ENCODE peak calls at places on chromosomes 7 and 10, in eight cellular contexts. One of them, this sample, is unnamed.

GRCh38 chr10:125521721-125522680 is 161.0 kb downstream of the TEX36 start:
- DNase-seq in body of pancreas: peak
- DNase-seq in endothelial cell: peak
- DNase-seq in ovary: no peak
- DNase-seq in AG09309: no peak
- DNase-seq in colonic mucosa: no peak
- DNase-seq in pancreas: peak
- DNase-seq in right lobe of liver: no peak
- DNase-seq in this sample: no peak

GRCh38 chr10:50396491-50397311 is 145.4 kb upstream of the ASAH2 start:
- DNase-seq in body of pancreas: no peak
- DNase-seq in endothelial cell: no peak
- DNase-seq in ovary: no peak
- DNase-seq in AG09309: no peak
- DNase-seq in colonic mucosa: no peak
- DNase-seq in pancreas: no peak
- DNase-seq in right lobe of liver: no peak
- DNase-seq in this sample: no peak

GRCh38 chr7:67842571-67842970 is 845.9 kb downstream of the TYW1 start:
- DNase-seq in body of pancreas: no peak
- DNase-seq in endothelial cell: no peak
- DNase-seq in ovary: no peak
- DNase-seq in AG09309: no peak
- DNase-seq in colonic mucosa: no peak
- DNase-seq in pancreas: no peak
- DNase-seq in right lobe of liver: no peak
- DNase-seq in this sample: no peak

GRCh38 chr10:46560381-46560780 is 3.9 kb upstream of the GPRIN2 start:
- DNase-seq in body of pancreas: peak
- DNase-seq in endothelial cell: peak
- DNase-seq in ovary: no peak
- DNase-seq in AG09309: no peak
- DNase-seq in colonic mucosa: no peak
- DNase-seq in pancreas: peak
- DNase-seq in right lobe of liver: peak
- DNase-seq in this sample: no peak

GRCh38 chr7:30471205-30471604 is 7.4 kb downstream of the NOD1 start:
- DNase-seq in body of pancreas: no peak
- DNase-seq in endothelial cell: no peak
- DNase-seq in ovary: peak
- DNase-seq in AG09309: no peak
- DNase-seq in colonic mucosa: no peak
- DNase-seq in pancreas: no peak
- DNase-seq in right lobe of liver: no peak
- DNase-seq in this sample: no peak

GRCh38 chr7:72435366-72435765 is 23.2 kb upstream of the CALN1 start:
- DNase-seq in body of pancreas: peak
- DNase-seq in endothelial cell: no peak
- DNase-seq in ovary: no peak
- DNase-seq in AG09309: no peak
- DNase-seq in colonic mucosa: no peak
- DNase-seq in pancreas: no peak
- DNase-seq in right lobe of liver: no peak
- DNase-seq in this sample: no peak

GRCh38 chr10:30437039-30437781 is 3.2 kb downstream of the MAP3K8 start:
- DNase-seq in body of pancreas: no peak
- DNase-seq in endothelial cell: no peak
- DNase-seq in ovary: no peak
- DNase-seq in AG09309: no peak
- DNase-seq in colonic mucosa: no peak
- DNase-seq in pancreas: no peak
- DNase-seq in right lobe of liver: no peak
- DNase-seq in this sample: no peak

GRCh38 chr7:52876402-52876801 is 159.0 kb upstream of the POM121L12 start:
- DNase-seq in body of pancreas: no peak
- DNase-seq in endothelial cell: no peak
- DNase-seq in ovary: no peak
- DNase-seq in AG09309: no peak
- DNase-seq in colonic mucosa: no peak
- DNase-seq in pancreas: no peak
- DNase-seq in right lobe of liver: no peak
- DNase-seq in this sample: no peak

GRCh38 chr10:94358480-94358879 is 4.3 kb downstream of the NOC3L start:
- DNase-seq in body of pancreas: no peak
- DNase-seq in endothelial cell: no peak
- DNase-seq in ovary: no peak
- DNase-seq in AG09309: peak
- DNase-seq in colonic mucosa: no peak
- DNase-seq in pancreas: no peak
- DNase-seq in right lobe of liver: no peak
- DNase-seq in this sample: no peak

GRCh38 chr7:92178928-92179373 is at the start of gene LRRD1:
- DNase-seq in body of pancreas: peak
- DNase-seq in endothelial cell: peak
- DNase-seq in ovary: peak
- DNase-seq in AG09309: peak
- DNase-seq in colonic mucosa: peak
- DNase-seq in pancreas: peak
- DNase-seq in right lobe of liver: peak
- DNase-seq in this sample: peak

GRCh38 chr10:131264110-131264788 is 47.3 kb downstream of the TCERG1L start:
- DNase-seq in body of pancreas: no peak
- DNase-seq in endothelial cell: no peak
- DNase-seq in ovary: no peak
- DNase-seq in AG09309: no peak
- DNase-seq in colonic mucosa: no peak
- DNase-seq in pancreas: no peak
- DNase-seq in right lobe of liver: no peak
- DNase-seq in this sample: no peak

GRCh38 chr7:124085168-124085567 is 52.3 kb upstream of the TMEM229A start:
- DNase-seq in body of pancreas: peak
- DNase-seq in endothelial cell: no peak
- DNase-seq in ovary: no peak
- DNase-seq in AG09309: no peak
- DNase-seq in colonic mucosa: peak
- DNase-seq in pancreas: peak
- DNase-seq in right lobe of liver: peak
- DNase-seq in this sample: no peak

GRCh38 chr10:88288621-88289059 is 294.5 kb downstream of the RNLS start:
- DNase-seq in body of pancreas: no peak
- DNase-seq in endothelial cell: no peak
- DNase-seq in ovary: no peak
- DNase-seq in AG09309: no peak
- DNase-seq in colonic mucosa: no peak
- DNase-seq in pancreas: no peak
- DNase-seq in right lobe of liver: no peak
- DNase-seq in this sample: no peak

GRCh38 chr7:5643280-5643679 is 138.2 kb downstream of the RNF216 start:
- DNase-seq in body of pancreas: no peak
- DNase-seq in endothelial cell: peak
- DNase-seq in ovary: no peak
- DNase-seq in AG09309: no peak
- DNase-seq in colonic mucosa: no peak
- DNase-seq in pancreas: no peak
- DNase-seq in right lobe of liver: peak
- DNase-seq in this sample: no peak

GRCh38 chr7:158976468-158976848 is 120.1 kb downstream of the DYNC2I1 start:
- DNase-seq in body of pancreas: no peak
- DNase-seq in endothelial cell: no peak
- DNase-seq in ovary: no peak
- DNase-seq in AG09309: no peak
- DNase-seq in colonic mucosa: no peak
- DNase-seq in pancreas: no peak
- DNase-seq in right lobe of liver: no peak
- DNase-seq in this sample: no peak

GRCh38 chr10:123655763-123656162 is 10.4 kb upstream of the GPR26 start:
- DNase-seq in body of pancreas: no peak
- DNase-seq in endothelial cell: peak
- DNase-seq in ovary: no peak
- DNase-seq in AG09309: no peak
- DNase-seq in colonic mucosa: no peak
- DNase-seq in pancreas: no peak
- DNase-seq in right lobe of liver: no peak
- DNase-seq in this sample: no peak

GRCh38 chr10:44824607-44825006 is 86.5 kb upstream of the TMEM72 start:
- DNase-seq in body of pancreas: no peak
- DNase-seq in endothelial cell: no peak
- DNase-seq in ovary: no peak
- DNase-seq in AG09309: no peak
- DNase-seq in colonic mucosa: no peak
- DNase-seq in pancreas: no peak
- DNase-seq in right lobe of liver: no peak
- DNase-seq in this sample: no peak

GRCh38 chr7:29408841-29409243 is 154.8 kb upstream of the PRR15 start:
- DNase-seq in body of pancreas: peak
- DNase-seq in endothelial cell: peak
- DNase-seq in ovary: peak
- DNase-seq in AG09309: peak
- DNase-seq in colonic mucosa: peak
- DNase-seq in pancreas: no peak
- DNase-seq in right lobe of liver: no peak
- DNase-seq in this sample: no peak
- TF ChIP-seq CTCF in body of pancreas: peak
- TF ChIP-seq CTCF in endothelial cell: peak
- TF ChIP-seq CTCF in ovary: peak
- TF ChIP-seq CTCF in AG09309: peak
- TF ChIP-seq CTCF in colonic mucosa: peak
- TF ChIP-seq CTCF in pancreas: peak
- TF ChIP-seq CTCF in right lobe of liver: peak
- TF ChIP-seq CTCF in this sample: no peak

GRCh38 chr10:70478191-70479160 is at the start of gene PALD1:
- DNase-seq in body of pancreas: peak
- DNase-seq in endothelial cell: peak
- DNase-seq in ovary: peak
- DNase-seq in AG09309: no peak
- DNase-seq in colonic mucosa: peak
- DNase-seq in pancreas: peak
- DNase-seq in right lobe of liver: peak
- DNase-seq in this sample: peak
- TF ChIP-seq CTCF in body of pancreas: no peak
- TF ChIP-seq CTCF in endothelial cell: no peak
- TF ChIP-seq CTCF in ovary: peak
- TF ChIP-seq CTCF in AG09309: no peak
- TF ChIP-seq CTCF in colonic mucosa: no peak
- TF ChIP-seq CTCF in pancreas: no peak
- TF ChIP-seq CTCF in right lobe of liver: peak
- TF ChIP-seq CTCF in this sample: no peak

DNA sequence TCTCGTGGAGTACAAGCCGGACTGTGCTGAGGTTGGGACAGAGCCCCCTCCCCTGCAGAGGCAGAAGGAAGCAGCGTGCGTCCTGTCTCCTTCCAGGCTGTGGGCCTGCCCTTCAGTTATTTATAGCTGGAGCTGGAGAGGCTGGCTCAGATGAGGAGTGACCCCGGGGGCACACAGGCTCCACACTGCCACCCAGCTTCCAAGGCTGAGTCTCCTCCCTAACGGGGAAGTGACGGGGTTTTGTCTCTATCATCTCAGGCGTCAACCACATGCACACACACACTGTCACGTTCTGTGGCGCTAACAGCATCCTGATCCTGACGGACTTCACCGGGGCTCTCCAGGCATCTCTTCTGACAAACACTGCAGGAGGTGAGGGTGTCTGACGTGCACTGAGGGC is 25.4 kb downstream of the AMZ1 start:
- DNase-seq in body of pancreas: no peak
- DNase-seq in endothelial cell: no peak
- DNase-seq in ovary: no peak
- DNase-seq in AG09309: no peak
- DNase-seq in colonic mucosa: no peak
- DNase-seq in pancreas: no peak
- DNase-seq in right lobe of liver: no peak
- DNase-seq in this sample: no peak
- TF ChIP-seq CTCF in body of pancreas: no peak
- TF ChIP-seq CTCF in endothelial cell: no peak
- TF ChIP-seq CTCF in ovary: no peak
- TF ChIP-seq CTCF in AG09309: no peak
- TF ChIP-seq CTCF in colonic mucosa: no peak
- TF ChIP-seq CTCF in pancreas: no peak
- TF ChIP-seq CTCF in right lobe of liver: no peak
- TF ChIP-seq CTCF in this sample: no peak

GRCh38 chr7:116162992-116163391 is 47.3 kb upstream of the TES start:
- DNase-seq in body of pancreas: no peak
- DNase-seq in endothelial cell: no peak
- DNase-seq in ovary: no peak
- DNase-seq in AG09309: no peak
- DNase-seq in colonic mucosa: no peak
- DNase-seq in pancreas: no peak
- DNase-seq in right lobe of liver: no peak
- DNase-seq in this sample: no peak
- TF ChIP-seq CTCF in body of pancreas: no peak
- TF ChIP-seq CTCF in endothelial cell: no peak
- TF ChIP-seq CTCF in ovary: no peak
- TF ChIP-seq CTCF in AG09309: no peak
- TF ChIP-seq CTCF in colonic mucosa: no peak
- TF ChIP-seq CTCF in pancreas: no peak
- TF ChIP-seq CTCF in right lobe of liver: no peak
- TF ChIP-seq CTCF in this sample: no peak

GRCh38 chr10:70055550-70055949 is 2.9 kb downstream of the MACROH2A2 start:
- DNase-seq in body of pancreas: no peak
- DNase-seq in endothelial cell: no peak
- DNase-seq in ovary: no peak
- DNase-seq in AG09309: no peak
- DNase-seq in colonic mucosa: no peak
- DNase-seq in pancreas: no peak
- DNase-seq in right lobe of liver: no peak
- DNase-seq in this sample: no peak

GRCh38 chr10:70052462-70053211 is at the start of gene MACROH2A2:
- DNase-seq in body of pancreas: peak
- DNase-seq in endothelial cell: peak
- DNase-seq in ovary: peak
- DNase-seq in AG09309: peak
- DNase-seq in colonic mucosa: peak
- DNase-seq in pancreas: peak
- DNase-seq in right lobe of liver: peak
- DNase-seq in this sample: no peak

GRCh38 chr10:70053212-70053895 is 708 bp downstream of the MACROH2A2 start:
- DNase-seq in body of pancreas: peak
- DNase-seq in endothelial cell: peak
- DNase-seq in ovary: peak
- DNase-seq in AG09309: no peak
- DNase-seq in colonic mucosa: peak
- DNase-seq in pancreas: peak
- DNase-seq in right lobe of liver: peak
- DNase-seq in this sample: no peak

GRCh38 chr10:70054902-70055301 is 2.3 kb downstream of the MACROH2A2 start:
- DNase-seq in body of pancreas: no peak
- DNase-seq in endothelial cell: no peak
- DNase-seq in ovary: no peak
- DNase-seq in AG09309: no peak
- DNase-seq in colonic mucosa: no peak
- DNase-seq in pancreas: no peak
- DNase-seq in right lobe of liver: no peak
- DNase-seq in this sample: no peak

GRCh38 chr10:70053896-70054641 is 1.4 kb downstream of the MACROH2A2 start:
- DNase-seq in body of pancreas: peak
- DNase-seq in endothelial cell: peak
- DNase-seq in ovary: peak
- DNase-seq in AG09309: no peak
- DNase-seq in colonic mucosa: peak
- DNase-seq in pancreas: peak
- DNase-seq in right lobe of liver: peak
- DNase-seq in this sample: no peak
- TF ChIP-seq CTCF in body of pancreas: peak
- TF ChIP-seq CTCF in endothelial cell: peak
- TF ChIP-seq CTCF in ovary: no peak
- TF ChIP-seq CTCF in AG09309: peak
- TF ChIP-seq CTCF in colonic mucosa: no peak
- TF ChIP-seq CTCF in pancreas: no peak
- TF ChIP-seq CTCF in right lobe of liver: no peak
- TF ChIP-seq CTCF in this sample: no peak

This sample was measured in activated B cell treated with CpG ODN at 0.5 μM for 24 hours.